ENCODE peak calls at places on chromosomes 12 and 14, in nine cellular contexts. B, E, V, Q, Y, A, N, C and R are unnamed samples.

GRCh38 chr14:105069887-105070759 is 4.9 kb upstream of the GPR132 start:
- DNase-seq in Y (no peak), C (no peak), N (no peak), Q (no peak), E (no peak), A (no peak), B (no peak), V (no peak), R (no peak)

GRCh38 chr12:6059860-6060565 is 64.5 kb downstream of the VWF start:
- DNase-seq in Q (no peak), Y (no peak), A (no peak), V (no peak), B (no peak), N (no peak), C (no peak), E (no peak), R (no peak)

GRCh38 chr14:53468876-53469275 is 315.8 kb upstream of the DDHD1 start:
- DNase-seq in N (no peak), C (no peak), B (no peak), A (no peak), E (no peak), Y (no peak), V (no peak), Q (no peak), R (no peak)

GRCh38 chr12:100955139-100955538 is 160.6 kb downstream of the ANO4 start:
- DNase-seq in N (no peak), Q (no peak), E (no peak), B (no peak), Y (no peak), C (peak; percentile 90), A (no peak), V (no peak), R (no peak)

GRCh38 chr12:131385313-131386166 is 325.4 kb upstream of the SFSWAP start:
- DNase-seq in N (no peak), C (no peak), B (no peak), E (no peak), A (no peak), Q (no peak), V (no peak), Y (no peak), R (no peak)

GRCh38 chr12:120625557-120626419 is 14.6 kb upstream of the CABP1 start:
- DNase-seq in A (no peak), V (peak; percentile 81), Q (no peak), C (no peak), N (no peak), B (no peak), E (no peak), Y (no peak), R (no peak)

GRCh38 chr14:38723954-38724353 is 379.1 kb downstream of the SEC23A start:
- DNase-seq in E (no peak), Y (no peak), N (no peak), Q (no peak), V (no peak), B (no peak), A (no peak), C (no peak), R (no peak)

GRCh38 chr12:131911251-131911650 is 16.8 kb downstream of the ULK1 start:
- DNase-seq in V (no peak), A (no peak), Q (no peak), E (no peak), B (no peak), N (no peak), Y (no peak), C (no peak), R (no peak)

GRCh38 chr12:116559330-116560080 is at the start of gene MAP1LC3B2:
- DNase-seq in Q (peak; percentile 30), A (peak; percentile 65), V (peak; percentile 93), C (peak; percentile 50), Y (no peak), B (peak; percentile 51), E (peak; percentile 73), N (peak; percentile 37), R (peak; percentile 65)

GRCh38 chr14:61438860-61439765 is 117.7 kb downstream of the PRKCH start:
- DNase-seq in V (no peak), B (peak; percentile 27), N (no peak), C (peak; percentile 82), Q (no peak), E (peak; percentile 33), Y (no peak), A (peak; percentile 75), R (no peak)

GRCh38 chr14:72560331-72560730 is 333.6 kb downstream of the DPF3 start:
- DNase-seq in B (no peak), C (no peak), E (no peak), Y (no peak), N (no peak), Q (no peak), V (no peak), A (no peak), R (no peak)

GRCh38 chr12:43370299-43370698 is 181.7 kb downstream of the ADAMTS20 start:
- DNase-seq in V (no peak), C (no peak), Y (peak; percentile 32), E (no peak), A (no peak), B (no peak), N (no peak), Q (no peak), R (no peak)